ENCODE peak calls at places on chromosomes 2 and 18, in six cellular contexts. O is keratinocyte; G is AG08396; N is heart left ventricle; H is activated CD4-positive, alpha-beta T cell treated with anti-CD3 and anti-CD28 coated beads, Interleukin-2, amount 50 U/mL, for 48 hours; U is Kasumi-1. S is an unnamed sample.

GRCh38 chr18:76767954-76768353 is 54.4 kb upstream of the ZNF236 start:
- DNase-seq in O (no peak), G (no peak), N (no peak), H (no peak), U (no peak), S (no peak)

GRCh38 chr2:10915731-10916331 is 4.1 kb downstream of the KCNF1 start:
- DNase-seq in O (no peak), G (no peak), N (no peak), H (no peak), U (no peak), S (no peak)

GRCh38 chr2:44560352-44560751 is 198.6 kb downstream of the CAMKMT start:
- DNase-seq in O (no peak), G (no peak), N (no peak), H (peak; percentile 22), U (no peak), S (no peak)

GRCh38 chr2:36322108-36322507 is 33.5 kb upstream of the CRIM1 start:
- DNase-seq in O (no peak), G (peak; percentile 27), N (no peak), H (no peak), U (peak; percentile 33), S (no peak)

GRCh38 chr2:232980683-232981082 is 32.4 kb downstream of the NGEF start:
- DNase-seq in O (no peak), G (no peak), N (no peak), H (no peak), U (no peak), S (no peak)

GRCh38 chr18:60259052-60259681 is 113.4 kb downstream of the MC4R start:
- DNase-seq in O (no peak), G (no peak), N (no peak), H (no peak), U (peak; percentile 68), S (no peak)

GRCh38 chr2:240163844-240164574 is 23.6 kb upstream of the OTOS start:
- DNase-seq in O (no peak), G (no peak), N (no peak), H (no peak), U (no peak), S (no peak)

GRCh38 chr18:75173125-75173432 is 35.9 kb downstream of the PTGR3 start:
- DNase-seq in O (no peak), G (no peak), N (no peak), H (no peak), U (peak; percentile 5), S (no peak)

GRCh38 chr18:24514439-24514838 is 54.0 kb downstream of the HRH4 start:
- DNase-seq in O (peak; percentile 54), G (peak; percentile 45), N (no peak), H (no peak), U (peak; percentile 53), S (no peak)

GRCh38 chr2:229798446-229799147 is 84.2 kb upstream of the DNER start:
- DNase-seq in O (no peak), G (no peak), N (no peak), H (no peak), U (no peak), S (no peak)

GRCh38 chr18:42730272-42730671 is 385.2 kb downstream of the RIT2 start:
- DNase-seq in O (no peak), G (no peak), N (no peak), H (no peak), U (no peak), S (no peak)

GRCh38 chr2:240983361-240983995 is 14.9 kb upstream of the SNED1 start:
- DNase-seq in O (no peak), G (no peak), N (peak; percentile 25), H (peak; percentile 17), U (peak; percentile 17), S (no peak)

GRCh38 chr2:219010162-219010756 is 17.0 kb upstream of the CRYBA2 start:
- DNase-seq in O (no peak), G (no peak), N (no peak), H (no peak), U (no peak), S (no peak)

GRCh38 chr2:199485732-199486335 is 28.1 kb upstream of the SATB2 start:
- DNase-seq in O (no peak), G (peak; percentile 53), N (no peak), H (peak; percentile 40), U (peak; percentile 79), S (peak; percentile 8)

GRCh38 chr2:15122915-15123314 is 438.2 kb downstream of the NBAS start:
- DNase-seq in O (no peak), G (peak; percentile 25), N (no peak), H (no peak), U (no peak), S (no peak)

GRCh38 chr18:59549797-59550516 is 147.3 kb downstream of the CCBE1 start:
- DNase-seq in O (no peak), G (no peak), N (peak; percentile 48), H (no peak), U (no peak), S (no peak)

GRCh38 chr2:238439093-238439849 is 12.5 kb downstream of the ASB1 start:
- DNase-seq in O (peak; percentile 30), G (peak; percentile 85), N (peak; percentile 71), H (peak; percentile 64), U (no peak), S (no peak)

GRCh38 chr2:180787330-180787729 is 193.1 kb upstream of the UBE2E3 start:
- DNase-seq in O (no peak), G (no peak), N (no peak), H (no peak), U (no peak), S (no peak)

GRCh38 chr2:217228732-217229131 is 368.9 kb upstream of the TNP1 start:
- DNase-seq in O (no peak), G (no peak), N (no peak), H (no peak), U (no peak), S (no peak)

GRCh38 chr2:220756653-220757052 is 815.5 kb downstream of the EPHA4 start:
- DNase-seq in O (no peak), G (no peak), N (no peak), H (no peak), U (no peak), S (no peak)

GRCh38 chr2:202479610-202480009 is 103.5 kb downstream of the BMPR2 start:
- DNase-seq in O (no peak), G (no peak), N (no peak), H (no peak), U (no peak), S (no peak)

GRCh38 chr2:287471-287885 is 413 bp downstream of the ALKAL2 start:
- DNase-seq in O (no peak), G (peak; percentile 55), N (no peak), H (no peak), U (peak; percentile 14), S (no peak)

S was measured in GDM1.